ENCODE peak calls at places on chromosomes 4 and X, in six cellular contexts. P, F, S, R, J and D are unnamed samples.

GRCh38 chrX:129961180-129962083 is 21.0 kb upstream of the BCORL1 start:
- DNase-seq in P (peak), F (peak), S (no peak), R (peak), J (peak), D (peak)

GRCh38 chr4:166259081-166259480 is 386.0 kb downstream of the TLL1 start:
- DNase-seq in P (no peak), F (no peak), S (no peak), R (no peak), J (no peak), D (no peak)

GRCh38 chr4:2797545-2798305 is 4.8 kb downstream of the SH3BP2 start:
- DNase-seq in P (no peak), F (no peak), S (peak), R (peak), J (no peak), D (no peak)

GRCh38 chr4:21202959-21203358 is 502.7 kb downstream of the PACRGL start:
- DNase-seq in P (no peak), F (no peak), S (no peak), R (no peak), J (no peak), D (no peak)

GRCh38 chrX:100658936-100659335 is 14.9 kb downstream of the SRPX2 start:
- DNase-seq in P (no peak), F (no peak), S (no peak), R (no peak), J (no peak), D (no peak)

GRCh38 chr4:566035-566434 is 10.1 kb downstream of the TMEM271 start:
- DNase-seq in P (no peak), F (no peak), S (no peak), R (no peak), J (no peak), D (no peak)

GRCh38 chr4:110309686-110310085 is 111.3 kb upstream of the ELOVL6 start:
- DNase-seq in P (no peak), F (peak), S (no peak), R (peak), J (no peak), D (no peak)

GRCh38 chr4:28686618-28687017 is 1826.0 kb downstream of the STIM2 start:
- DNase-seq in P (peak), F (peak), S (peak), R (peak), J (peak), D (no peak)

GRCh38 chr4:109113511-109113910 is 188.9 kb downstream of the COL25A1 start:
- DNase-seq in P (no peak), F (peak), S (no peak), R (no peak), J (no peak), D (no peak)

GRCh38 chr4:116323606-116324005 is 761.8 kb downstream of the TRAM1L1 start:
- DNase-seq in P (no peak), F (no peak), S (no peak), R (no peak), J (no peak), D (no peak)

GRCh38 chr4:127549521-127549920 is 83.2 kb upstream of the INTU start:
- DNase-seq in P (no peak), F (no peak), S (no peak), R (no peak), J (no peak), D (no peak)

GRCh38 chrX:100643943-100644587 is at the start of gene SRPX2:
- DNase-seq in P (peak), F (peak), S (no peak), R (no peak), J (peak), D (peak)

GRCh38 chr4:71198958-71199357 is 139.9 kb upstream of the SLC4A4 start:
- DNase-seq in P (peak), F (no peak), S (no peak), R (no peak), J (no peak), D (no peak)

GRCh38 chrX:40755291-40756249 is 20.2 kb upstream of the MED14 start:
- DNase-seq in P (no peak), F (peak), S (no peak), R (no peak), J (no peak), D (no peak)

GRCh38 chrX:137212078-137212632 is 178.4 kb upstream of the GPR101 start:
- DNase-seq in P (no peak), F (no peak), S (no peak), R (no peak), J (no peak), D (no peak)

GRCh38 chr4:40662962-40663604 is 33.4 kb upstream of the RBM47 start:
- DNase-seq in P (no peak), F (peak), S (no peak), R (no peak), J (peak), D (peak)

GRCh38 chrX:94178145-94178790 is 504.3 kb downstream of the FAM133A start:
- DNase-seq in P (no peak), F (no peak), S (no peak), R (no peak), J (no peak), D (no peak)

GRCh38 chr4:38565271-38566199 is 98.5 kb upstream of the KLF3 start:
- DNase-seq in P (peak), F (peak), S (no peak), R (peak), J (peak), D (no peak)

GRCh38 chrX:135327299-135327698 is 18.0 kb downstream of the ETDC start:
- DNase-seq in P (no peak), F (peak), S (no peak), R (no peak), J (no peak), D (no peak)

GRCh38 chr4:165355900-165356300 is 22.9 kb upstream of the CPE start:
- DNase-seq in P (no peak), F (peak), S (peak), R (peak), J (no peak), D (peak)

GRCh38 chr4:86586160-86586572 is 7.9 kb upstream of the PTPN13 start:
- DNase-seq in P (no peak), F (peak), S (no peak), R (no peak), J (no peak), D (no peak)

GRCh38 chr4:100165809-100166208 is 24.5 kb downstream of the DDIT4L start:
- DNase-seq in P (no peak), F (no peak), S (no peak), R (no peak), J (no peak), D (no peak)

GRCh38 chr4:137310156-137310555 is 222.1 kb downstream of the PCDH18 start:
- DNase-seq in P (no peak), F (peak), S (no peak), R (no peak), J (no peak), D (no peak)

GRCh38 chrX:3262906-3263305 is 83.5 kb downstream of the MXRA5 start:
- DNase-seq in P (no peak), F (peak), S (no peak), R (no peak), J (no peak), D (peak)

GRCh38 chr4:87390931-87391782 is at the start of gene HSD17B11:
- DNase-seq in P (peak), F (peak), S (peak), R (peak), J (peak), D (peak)

GRCh38 chr4:185779520-185779919 is 32.5 kb downstream of the SORBS2 start:
- DNase-seq in P (no peak), F (no peak), S (no peak), R (no peak), J (no peak), D (no peak)

GRCh38 chr4:7854697-7855370 is 84.8 kb downstream of the AFAP1 start:
- DNase-seq in P (no peak), F (no peak), S (no peak), R (no peak), J (peak), D (no peak)

GRCh38 chr4:37715889-37716402 is 29.8 kb upstream of the RELL1 start:
- DNase-seq in P (peak), F (peak), S (no peak), R (peak), J (peak), D (peak)

GRCh38 chrX:24380273-24381036 is 20.0 kb downstream of the SUPT20HL1 start:
- DNase-seq in P (no peak), F (no peak), S (no peak), R (no peak), J (no peak), D (no peak)

GRCh38 chrX:71253253-71254091 is 468 bp downstream of the ZMYM3 start:
- DNase-seq in P (peak), F (peak), S (peak), R (peak), J (peak), D (peak)

GRCh38 chr4:169823685-169824084 is 65.9 kb upstream of the HPF1 start:
- DNase-seq in P (peak), F (peak), S (no peak), R (no peak), J (peak), D (peak)

GRCh38 chrX:1593286-1594271 is 2.2 kb downstream of the AKAP17A start:
- DNase-seq in P (no peak), F (no peak), S (no peak), R (no peak), J (no peak), D (no peak)

GRCh38 chr4:76879731-76880364 is 18.1 kb downstream of the SOWAHB start:
- DNase-seq in P (no peak), F (peak), S (no peak), R (no peak), J (no peak), D (no peak)

GRCh38 chr4:95701500-95701899 is 138.4 kb upstream of the PDHA2 start:
- DNase-seq in P (no peak), F (no peak), S (no peak), R (no peak), J (no peak), D (no peak)
- TF ChIP-seq CTCF in P (no peak), F (no peak), S (no peak), R (no peak), J (no peak), D (no peak)

GRCh38 chrX:49193542-49193964 is 6.4 kb downstream of the SYP start:
- DNase-seq in P (no peak), F (no peak), S (no peak), R (no peak), J (no peak), D (no peak)

GRCh38 chrX:49188468-49189076 is 2.4 kb upstream of the PRICKLE3 start:
- DNase-seq in P (no peak), F (no peak), S (no peak), R (no peak), J (no peak), D (no peak)

GRCh38 chrX:49191033-49191871 is 5.1 kb upstream of the PRICKLE3 start:
- DNase-seq in P (peak), F (peak), S (peak), R (peak), J (peak), D (peak)

GRCh38 chrX:49190783-49191032 is 4.5 kb upstream of the PRICKLE3 start:
- DNase-seq in P (no peak), F (no peak), S (no peak), R (no peak), J (no peak), D (no peak)

GRCh38 chrX:49192722-49193328 is 6.7 kb upstream of the PRICKLE3 start:
- DNase-seq in P (no peak), F (peak), S (peak), R (peak), J (no peak), D (peak)
- TF ChIP-seq CTCF in P (peak), F (peak), S (peak), R (peak), J (peak), D (peak)

GRCh38 chr4:112063260-112063659 is 82.0 kb upstream of the FAM241A start:
- DNase-seq in P (no peak), F (no peak), S (no peak), R (no peak), J (no peak), D (no peak)

GRCh38 chr4:112058433-112058832 is 86.8 kb upstream of the FAM241A start:
- DNase-seq in P (no peak), F (peak), S (no peak), R (no peak), J (no peak), D (no peak)

GRCh38 chr4:112061418-112061817 is 83.8 kb upstream of the FAM241A start:
- DNase-seq in P (no peak), F (no peak), S (no peak), R (no peak), J (no peak), D (no peak)

GRCh38 chr4:112057479-112057878 is 87.8 kb upstream of the FAM241A start:
- DNase-seq in P (no peak), F (no peak), S (no peak), R (no peak), J (no peak), D (no peak)

DNA sequence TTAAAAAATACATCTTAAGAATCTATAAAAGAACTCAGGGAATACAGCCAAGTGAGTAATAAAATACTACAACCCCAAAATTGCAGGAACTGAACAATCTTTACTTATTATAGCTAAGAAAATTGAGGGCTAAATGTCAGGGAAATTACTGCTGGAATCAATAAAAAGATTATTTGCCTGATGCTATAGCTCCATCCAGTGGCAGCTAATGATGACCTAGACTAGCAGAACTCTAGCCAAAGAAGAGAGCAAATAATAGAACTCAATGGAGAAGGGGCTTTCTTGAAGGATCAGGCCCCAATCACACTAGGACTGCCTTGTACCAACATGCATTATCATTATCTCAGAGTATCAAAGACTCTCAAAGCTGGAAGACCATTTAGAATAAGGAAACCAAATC is 85.0 kb upstream of the FAM241A start:
- DNase-seq in P (no peak), F (peak), S (no peak), R (no peak), J (peak), D (peak)
- TF ChIP-seq CTCF in P (no peak), F (peak), S (peak), R (peak), J (peak), D (no peak)

GRCh38 chr4:83362492-83363329 is 28.1 kb upstream of the HPSE start:
- DNase-seq in P (peak), F (peak), S (no peak), R (no peak), J (no peak), D (no peak)
- TF ChIP-seq CTCF in P (no peak), F (peak), S (no peak), R (peak), J (peak), D (no peak)

GRCh38 chrX:140503714-140504351 is 1.0 kb downstream of the SOX3 start:
- DNase-seq in P (no peak), F (peak), S (peak), R (peak), J (no peak), D (no peak)
- TF ChIP-seq CTCF in P (no peak), F (no peak), S (no peak), R (no peak), J (no peak), D (no peak)